ENCODE peak calls at places on chromosomes 6 and 20, in four cellular contexts. U is GM12878, K is SK-N-SH, B is HepG2. H is an unnamed sample.

GRCh38 chr6:88143768-88144167 is 22.4 kb downstream of the CNR1 start:
- DNase-seq in U (no peak), K (no peak), B (peak; percentile 15), H (no peak)

GRCh38 chr6:100506651-100507050 is 41.9 kb upstream of the SIM1 start:
- DNase-seq in U (no peak), K (no peak), B (no peak), H (no peak)

GRCh38 chr6:11043961-11044711 is at the start of gene ELOVL2:
- DNase-seq in U (no peak), K (peak; percentile 95), B (peak; percentile 59), H (peak; percentile 40)

GRCh38 chr20:13455713-13456112 is 183.0 kb downstream of the TASP1 start:
- DNase-seq in U (no peak), K (no peak), B (peak; percentile 15), H (no peak)

GRCh38 chr6:47727391-47727790 is 29.0 kb downstream of the ADGRF4 start:
- DNase-seq in U (no peak), K (no peak), B (no peak), H (no peak)

GRCh38 chr20:19205999-19206398 is 6.4 kb upstream of the SLC24A3 start:
- DNase-seq in U (peak; percentile 8), K (peak; percentile 69), B (peak; percentile 50), H (peak; percentile 62)

GRCh38 chr6:81822584-81822983 is 70.1 kb upstream of the TENT5A start:
- DNase-seq in U (no peak), K (no peak), B (no peak), H (no peak)

GRCh38 chr6:127404594-127405178 is 54.5 kb downstream of the KIAA0408 start:
- DNase-seq in U (no peak), K (no peak), B (no peak), H (no peak)

GRCh38 chr6:167485186-167485978 is 160.5 kb downstream of the TTLL2 start:
- DNase-seq in U (no peak), K (peak; percentile 58), B (peak; percentile 39), H (peak; percentile 13)

GRCh38 chr6:30508890-30509736 is 19.8 kb downstream of the HLA-E start:
- DNase-seq in U (peak; percentile 79), K (no peak), B (no peak), H (no peak)

GRCh38 chr6:43705996-43706395 is 18.4 kb upstream of the MRPS18A start:
- DNase-seq in U (no peak), K (no peak), B (no peak), H (no peak)

GRCh38 chr20:36526521-36527011 is 14.8 kb upstream of the MYL9 start:
- DNase-seq in U (no peak), K (no peak), B (no peak), H (no peak)

GRCh38 chr6:169722362-169723199 is 1.7 kb downstream of the PHF10 start:
- DNase-seq in U (no peak), K (peak; percentile 47), B (peak; percentile 81), H (peak; percentile 40)

GRCh38 chr6:126176266-126176665 is 163.6 kb upstream of the CENPW start:
- DNase-seq in U (no peak), K (peak; percentile 8), B (peak; percentile 18), H (no peak)

GRCh38 chr6:169966312-169967181 is 215.1 kb downstream of the ERMARD start:
- DNase-seq in U (no peak), K (peak; percentile 13), B (no peak), H (no peak)

GRCh38 chr20:17615645-17616479 is 46.0 kb downstream of the DSTN start:
- DNase-seq in U (no peak), K (peak; percentile 9), B (no peak), H (no peak)
- H3K4me2 ChIP-seq in U (no peak overlapping the region), K (no peak overlapping the region), B (no peak overlapping the region), H (no peak overlapping the region)

DNA sequence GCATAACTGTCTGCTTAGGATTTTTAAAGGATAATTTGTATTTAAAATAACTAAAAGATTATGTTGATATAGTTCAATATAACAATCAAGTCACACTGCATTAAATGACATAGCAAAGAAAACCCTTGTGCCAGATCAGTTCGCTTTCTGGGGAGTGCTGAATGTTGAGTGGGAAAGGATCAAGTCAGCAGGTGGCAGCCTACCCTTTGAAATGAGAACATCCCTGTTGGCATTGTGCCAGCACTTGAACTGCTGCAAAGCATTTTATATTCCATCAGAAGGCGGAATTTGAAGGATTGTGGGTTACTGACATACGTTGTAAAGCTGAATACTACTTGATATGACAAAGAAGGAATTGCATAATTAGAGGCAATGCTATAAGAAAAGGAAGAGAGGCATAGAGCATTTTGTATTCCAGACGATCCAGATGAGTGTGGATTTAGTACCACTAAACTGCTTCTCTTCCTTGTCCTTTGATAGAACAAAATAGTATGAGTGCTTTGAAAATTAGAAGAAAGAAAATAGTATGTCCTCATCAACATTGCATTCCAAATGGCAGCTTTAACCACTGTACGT is 26.6 kb downstream of the BCKDHB start:
- DNase-seq in U (no peak), K (peak; percentile 39), B (peak; percentile 27), H (peak; percentile 3)
- TF ChIP-seq PBX3 in U (no peak), K (no peak), B (no peak), H (no peak)

GRCh38 chr20:38424404-38424803 is 10.7 kb downstream of the SNHG17 start:
- DNase-seq in U (no peak), K (no peak), B (no peak), H (no peak)
- H3K4me2 ChIP-seq in U (no peak overlapping the region), K (no peak overlapping the region), B (no peak overlapping the region), H (no peak overlapping the region)

GRCh38 chr6:106128981-106129761 is 43.0 kb downstream of the PRDM1 start:
- DNase-seq in U (no peak), K (no peak), B (no peak), H (no peak)

GRCh38 chr6:106122941-106123337 is 36.8 kb downstream of the PRDM1 start:
- DNase-seq in U (no peak), K (no peak), B (no peak), H (no peak)

GRCh38 chr6:106124437-106125423 is 38.6 kb downstream of the PRDM1 start:
- DNase-seq in U (no peak), K (no peak), B (no peak), H (no peak)

GRCh38 chr6:106124015-106124414 is 37.9 kb downstream of the PRDM1 start:
- DNase-seq in U (no peak), K (no peak), B (no peak), H (no peak)

GRCh38 chr6:106125925-106126435 is 39.8 kb downstream of the PRDM1 start:
- DNase-seq in U (peak; percentile 62), K (no peak), B (no peak), H (no peak)
- TF ChIP-seq PBX3 in U (no peak), K (no peak), B (no peak), H (no peak)